ENCODE peak calls at places on chromosomes 12 and 14, in ten cellular contexts. B is thoracic aorta, X is Peyer's patch, Z is fibroblast of pulmonary artery, U is body of pancreas, Q is GM23338, P is sigmoid colon, J is GM12865, W is hepatocyte, T is heart right ventricle. S is an unnamed sample.

GRCh38 chr14:70130498-70130897 is 58.3 kb downstream of the SLC8A3 start:
- DNase-seq in B (no peak), X (no peak), Z (no peak), U (no peak), Q (no peak), P (no peak), J (no peak), W (no peak), T (no peak), S (no peak)

GRCh38 chr12:52788111-52788875 is 7.6 kb downstream of the KRT3 start:
- DNase-seq in B (no peak), X (no peak), Z (no peak), U (no peak), Q (no peak), P (no peak), J (no peak), W (no peak), T (no peak), S (no peak)

GRCh38 chr12:124286414-124286813 is 8.5 kb upstream of the RFLNA start:
- DNase-seq in B (no peak), X (no peak), Z (peak), U (no peak), Q (no peak), P (no peak), J (no peak), W (no peak), T (no peak), S (no peak)

GRCh38 chr14:95389471-95390011 is 69.8 kb upstream of the CLMN start:
- DNase-seq in B (peak), X (no peak), Z (peak), U (peak), Q (no peak), P (no peak), J (no peak), W (no peak), T (peak), S (no peak)

GRCh38 chr14:51014086-51014485 is 69.8 kb upstream of the PYGL start:
- DNase-seq in B (no peak), X (no peak), Z (peak), U (no peak), Q (no peak), P (peak), J (no peak), W (peak), T (peak), S (no peak)

GRCh38 chr12:116361404-116362223 is 84.1 kb upstream of the MED13L start:
- DNase-seq in B (no peak), X (peak), Z (no peak), U (no peak), Q (no peak), P (no peak), J (peak), W (no peak), T (no peak), S (no peak)

GRCh38 chr12:54301428-54302045 is 722 bp upstream of the NFE2 start:
- DNase-seq in B (no peak), X (no peak), Z (no peak), U (no peak), Q (peak), P (peak), J (no peak), W (no peak), T (no peak), S (no peak)

GRCh38 chr12:56020437-56021189 is at the start of gene IKZF4:
- DNase-seq in B (no peak), X (peak), Z (peak), U (peak), Q (peak), P (peak), J (no peak), W (peak), T (peak), S (no peak)

GRCh38 chr14:22095845-22096510 is 422.4 kb upstream of the OR4E1 start:
- DNase-seq in B (no peak), X (no peak), Z (no peak), U (no peak), Q (no peak), P (no peak), J (no peak), W (no peak), T (no peak), S (no peak)

GRCh38 chr12:65446901-65447300 is 168.4 kb downstream of the MSRB3 start:
- DNase-seq in B (no peak), X (no peak), Z (no peak), U (no peak), Q (no peak), P (no peak), J (no peak), W (no peak), T (no peak), S (no peak)
- TF ChIP-seq CTCF in B (no peak), X (no peak), Z (no peak), U (no peak), Q (no peak), P (no peak), J (no peak), W (no peak), T (no peak), S (no peak)

DNA sequence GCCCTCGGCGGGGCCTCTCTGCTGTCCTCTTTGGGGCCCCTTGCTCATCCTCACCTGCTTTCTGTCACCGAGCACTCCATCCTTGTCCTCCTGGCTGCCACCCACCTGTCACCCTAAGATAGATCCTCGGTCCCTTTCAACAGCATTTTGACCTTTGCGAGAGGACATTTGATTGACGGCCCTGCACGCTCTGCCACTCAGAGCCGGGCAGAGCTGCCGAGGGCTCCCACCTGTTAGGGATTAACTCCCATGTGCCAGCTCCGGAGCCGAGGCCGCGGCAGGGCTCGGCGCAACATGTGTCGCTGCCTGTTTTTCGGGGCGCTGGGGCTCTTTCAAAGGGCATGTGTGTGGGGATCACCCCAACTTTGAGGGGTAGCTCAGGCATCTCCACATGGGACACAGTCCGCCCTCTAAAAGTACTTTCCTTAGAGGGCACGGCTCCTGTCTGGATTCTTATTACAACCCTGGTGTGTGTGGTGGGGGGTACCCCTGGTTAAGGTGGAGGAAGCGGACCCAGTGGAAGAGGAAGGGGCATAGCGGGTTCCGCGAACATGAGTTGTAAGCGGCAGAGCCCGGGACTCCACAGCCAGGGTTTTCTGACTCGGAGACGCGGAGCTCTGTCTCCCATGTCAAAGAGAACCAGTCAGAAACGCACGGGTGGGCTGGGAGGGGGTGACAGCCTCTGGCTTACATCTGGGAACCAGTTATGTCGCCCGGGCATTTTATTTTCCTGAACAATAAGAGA is 800 bp upstream of the MEG3 start:
- DNase-seq in B (no peak), X (no peak), Z (no peak), U (no peak), Q (no peak), P (no peak), J (no peak), W (no peak), T (no peak), S (no peak)
- H3K4me3 ChIP-seq in B (no peak), X (peak), Z (peak), U (no peak), Q (no peak), P (no peak), J (no peak), W (no peak), T (no peak), S (no peak)

GRCh38 chr12:120234643-120235368 is 30.7 kb downstream of the PXN start:
- DNase-seq in B (peak), X (peak), Z (peak), U (peak), Q (peak), P (peak), J (peak), W (peak), T (peak), S (no peak)
- TF ChIP-seq CTCF in B (peak), X (peak), Z (peak), U (peak), Q (peak), P (peak), J (peak), W (peak), T (peak), S (peak)

GRCh38 chr14:68544150-68544892 is 248.5 kb downstream of the ZFP36L1 start:
- DNase-seq in B (peak), X (peak), Z (peak), U (peak), Q (no peak), P (peak), J (no peak), W (no peak), T (peak), S (no peak)
- H3K4me3 ChIP-seq in B (no peak), X (no peak), Z (no peak), U (no peak), Q (no peak), P (no peak), J (no peak), W (no peak), T (no peak), S (no peak)

DNA sequence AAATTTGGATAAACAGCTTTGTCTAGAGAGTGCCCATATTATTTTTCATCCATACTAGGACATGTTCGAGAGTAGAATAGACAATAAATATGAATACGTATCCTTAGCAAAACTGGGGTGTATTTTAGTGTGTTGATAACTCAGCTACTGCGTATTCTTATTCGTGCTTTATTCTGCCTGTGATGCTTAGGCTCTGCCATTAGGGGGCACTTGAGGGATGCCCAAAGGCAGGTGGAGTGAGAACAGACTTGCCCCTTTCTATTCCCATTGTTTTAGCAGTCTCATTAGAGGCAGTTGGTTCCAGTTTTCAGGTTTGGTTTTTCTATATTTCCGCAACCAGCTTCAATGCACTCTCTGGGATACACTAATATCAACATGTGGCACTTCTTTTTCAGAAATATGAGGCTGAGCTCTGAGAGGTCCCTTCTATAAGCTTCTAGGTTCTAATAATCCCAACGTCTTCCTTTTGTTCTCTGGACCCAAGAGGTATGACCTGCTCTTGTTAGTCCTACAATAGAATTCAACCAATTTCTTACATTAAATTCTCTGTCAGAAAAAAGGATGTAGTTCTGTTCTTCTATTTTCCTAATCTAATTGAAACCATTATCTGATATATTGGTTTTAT is 985.7 kb upstream of the FBXO33 start:
- DNase-seq in B (no peak), X (no peak), Z (peak), U (no peak), Q (peak), P (no peak), J (peak), W (peak), T (no peak), S (no peak)
- TF ChIP-seq CTCF in B (no peak), X (no peak), Z (peak), U (peak), Q (peak), P (no peak), J (peak), W (peak), T (peak), S (peak)

DNA sequence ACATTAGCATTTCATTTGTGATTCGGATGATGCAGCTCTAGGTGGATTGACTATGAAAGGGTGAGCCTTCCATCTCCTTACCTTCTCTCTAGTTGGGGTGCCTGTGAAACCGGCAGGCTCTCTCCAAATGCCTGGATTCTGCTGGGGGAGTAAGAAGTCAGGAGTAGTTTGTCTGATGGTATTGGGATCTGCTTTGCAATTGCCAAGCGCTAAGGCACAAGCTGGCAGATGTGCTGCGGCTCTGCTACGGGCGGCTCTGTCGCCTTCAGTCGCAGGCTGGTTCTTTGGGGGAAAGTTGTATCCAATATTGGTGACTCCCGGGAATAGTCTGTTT is 2.4 kb downstream of the RMST start:
- DNase-seq in B (no peak), X (no peak), Z (no peak), U (no peak), Q (peak), P (no peak), J (no peak), W (no peak), T (no peak), S (no peak)
- H3K4me3 ChIP-seq in B (no peak), X (no peak), Z (no peak), U (no peak), Q (peak), P (no peak), J (no peak), W (peak), T (peak), S (no peak)

DNA sequence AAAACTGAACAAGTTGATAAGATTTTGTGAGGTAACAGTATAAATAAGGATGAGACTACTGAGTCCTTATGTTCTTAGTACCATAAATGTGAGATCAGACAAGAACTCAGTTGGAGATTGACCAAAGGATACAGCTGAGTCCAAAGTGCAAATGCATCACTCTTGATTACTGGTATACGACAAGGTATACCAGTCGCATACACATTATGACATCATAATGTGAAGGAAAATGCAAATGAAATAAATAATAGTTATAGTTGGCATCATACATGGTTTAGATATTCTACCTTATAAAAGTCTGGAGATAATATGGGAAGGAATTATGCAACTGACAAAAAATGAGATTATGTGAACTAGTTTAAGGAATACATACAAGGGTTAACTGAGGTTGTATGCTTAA is 476.3 kb upstream of the STXBP6 start:
- DNase-seq in B (no peak), X (no peak), Z (no peak), U (no peak), Q (no peak), P (no peak), J (no peak), W (no peak), T (no peak), S (no peak)
- TF ChIP-seq CTCF in B (no peak), X (no peak), Z (no peak), U (no peak), Q (no peak), P (no peak), J (no peak), W (no peak), T (no peak), S (no peak)

DNA sequence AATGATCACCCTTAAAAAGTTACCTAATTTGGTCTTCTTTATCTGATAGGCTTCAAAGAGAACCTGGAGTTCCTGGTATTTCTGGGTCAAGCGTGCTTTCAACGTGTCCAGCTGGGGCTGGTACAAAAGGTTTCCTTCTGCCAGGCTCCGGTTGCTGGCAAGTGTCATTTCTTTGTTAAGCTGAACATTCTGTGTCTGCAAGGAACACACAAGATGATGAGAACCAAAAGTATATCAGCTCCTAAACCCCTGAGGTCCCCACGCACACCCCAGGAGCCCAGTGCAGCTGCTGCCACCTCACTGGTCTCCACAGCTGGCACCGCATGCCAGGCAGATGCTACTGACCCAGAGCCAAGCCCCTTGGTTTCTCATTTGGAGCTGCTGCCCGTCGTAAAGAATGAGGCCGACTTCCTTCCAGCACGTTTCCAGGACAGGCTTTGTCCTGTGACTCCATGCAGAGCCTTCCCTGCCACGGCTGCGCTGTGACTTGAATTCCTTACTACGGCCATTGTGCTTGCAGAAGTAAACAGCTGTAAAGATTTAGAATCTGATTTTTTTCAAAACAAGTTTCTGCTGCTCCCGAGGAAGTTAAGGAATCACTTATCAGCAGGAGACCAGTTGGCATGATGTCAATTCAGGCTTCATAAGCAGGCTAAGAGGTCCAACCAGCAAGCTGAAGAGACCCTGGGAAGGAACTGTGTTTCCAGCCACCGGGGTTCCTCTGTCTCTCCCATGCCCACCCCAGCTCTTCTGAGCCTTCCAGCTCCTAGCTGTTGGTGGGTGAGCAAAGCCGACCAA is 24.9 kb downstream of the VPS37B start:
- DNase-seq in B (no peak), X (peak), Z (peak), U (peak), Q (no peak), P (peak), J (no peak), W (peak), T (no peak), S (no peak)
- H3K4me3 ChIP-seq in B (peak), X (peak), Z (peak), U (no peak), Q (peak), P (peak), J (peak), W (no peak), T (peak), S (peak)